ENCODE peak calls at places on chromosome 3, in five cellular contexts. E is A549, O is GM12878, C is HepG2, P is endothelial cell of umbilical vein. S is an unnamed sample.

GRCh38 chr3:114336122-114336697 is 42.4 kb downstream of the TIGIT start:
- DNase-seq in E (no peak), O (no peak), C (no peak), P (peak), S (no peak)

GRCh38 chr3:192449036-192449435 is 278.3 kb downstream of the FGF12 start:
- DNase-seq in E (no peak), O (no peak), C (no peak), P (no peak), S (peak)

GRCh38 chr3:50542177-50543034 is 25.1 kb downstream of the C3orf18 start:
- DNase-seq in E (peak), O (no peak), C (peak), P (peak), S (peak)

GRCh38 chr3:53884623-53885022 is 2.7 kb upstream of the ACTR8 start:
- DNase-seq in E (no peak), O (no peak), C (no peak), P (no peak), S (no peak)

GRCh38 chr3:137845666-137846065 is 81.6 kb downstream of the SOX14 start:
- DNase-seq in E (no peak), O (no peak), C (no peak), P (no peak), S (no peak)

GRCh38 chr3:52650437-52650836 is 35.3 kb downstream of the PBRM1 start:
- DNase-seq in E (no peak), O (no peak), C (no peak), P (no peak), S (no peak)

GRCh38 chr3:183477801-183478456 is 49.5 kb upstream of the MCF2L2 start:
- DNase-seq in E (no peak), O (no peak), C (no peak), P (no peak), S (no peak)

GRCh38 chr3:34394978-34395748 is 596.7 kb downstream of the PDCD6IP start:
- DNase-seq in E (no peak), O (no peak), C (no peak), P (no peak), S (no peak)

GRCh38 chr3:120864541-120864940 is 43.5 kb upstream of the STXBP5L start:
- DNase-seq in E (no peak), O (no peak), C (no peak), P (no peak), S (no peak)

GRCh38 chr3:196997311-196997710 is 28.7 kb upstream of the PIGZ start:
- DNase-seq in E (no peak), O (no peak), C (no peak), P (no peak), S (no peak)

GRCh38 chr3:65348596-65348995 is 660.8 kb upstream of the ADAMTS9 start:
- DNase-seq in E (peak), O (no peak), C (no peak), P (no peak), S (no peak)

GRCh38 chr3:146339262-146339808 is 88.4 kb upstream of the PLSCR4 start:
- DNase-seq in E (no peak), O (no peak), C (no peak), P (no peak), S (no peak)

GRCh38 chr3:31968391-31968926 is 12.6 kb downstream of the OSBPL10 start:
- DNase-seq in E (peak), O (no peak), C (no peak), P (peak), S (no peak)

GRCh38 chr3:67377299-67377698 is 277.1 kb downstream of the SUCLG2 start:
- DNase-seq in E (no peak), O (no peak), C (no peak), P (no peak), S (no peak)

GRCh38 chr3:36933540-36934296 is 11.1 kb downstream of the TRANK1 start:
- DNase-seq in E (no peak), O (no peak), C (no peak), P (no peak), S (no peak)

DNA sequence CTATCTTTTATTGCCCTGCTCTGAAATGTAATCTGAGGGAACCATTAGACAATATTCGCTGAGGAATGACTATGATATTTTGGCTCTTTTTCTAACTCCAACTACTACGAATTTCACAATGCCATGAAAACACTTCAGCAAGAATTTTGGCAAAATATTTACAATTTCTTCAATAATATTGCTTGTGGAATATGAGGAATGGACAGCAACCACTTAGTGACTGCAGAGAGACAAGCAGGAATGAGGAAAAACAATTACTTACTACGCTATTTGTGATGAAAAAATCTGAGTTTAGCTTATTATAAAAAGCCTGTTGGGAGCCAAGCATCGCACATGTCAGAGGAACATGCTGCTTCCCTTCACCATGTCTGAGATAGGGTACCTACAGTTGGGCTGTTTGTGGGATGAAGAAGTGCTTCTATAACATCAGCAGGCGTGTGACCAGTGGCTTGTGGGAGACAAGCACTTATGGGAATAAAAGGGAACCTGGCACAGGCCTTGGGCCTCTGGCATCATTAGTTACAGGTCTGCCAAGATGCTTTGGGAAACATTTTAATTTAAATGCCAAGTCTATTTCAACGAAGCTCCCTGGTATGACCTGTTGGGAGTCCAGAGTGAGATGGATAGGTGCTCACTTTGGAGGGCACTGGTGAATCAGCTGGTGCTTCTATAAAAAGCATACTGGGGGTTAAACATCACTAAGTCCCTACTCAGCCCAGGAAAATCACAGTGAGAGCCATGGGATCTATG is 2.7 kb upstream of the PLCL2 start:
- DNase-seq in E (no peak), O (no peak), C (no peak), P (no peak), S (no peak)
- TF ChIP-seq MYC in E (no peak), O (no peak), C (no peak), P (no peak), S (no peak)

DNA sequence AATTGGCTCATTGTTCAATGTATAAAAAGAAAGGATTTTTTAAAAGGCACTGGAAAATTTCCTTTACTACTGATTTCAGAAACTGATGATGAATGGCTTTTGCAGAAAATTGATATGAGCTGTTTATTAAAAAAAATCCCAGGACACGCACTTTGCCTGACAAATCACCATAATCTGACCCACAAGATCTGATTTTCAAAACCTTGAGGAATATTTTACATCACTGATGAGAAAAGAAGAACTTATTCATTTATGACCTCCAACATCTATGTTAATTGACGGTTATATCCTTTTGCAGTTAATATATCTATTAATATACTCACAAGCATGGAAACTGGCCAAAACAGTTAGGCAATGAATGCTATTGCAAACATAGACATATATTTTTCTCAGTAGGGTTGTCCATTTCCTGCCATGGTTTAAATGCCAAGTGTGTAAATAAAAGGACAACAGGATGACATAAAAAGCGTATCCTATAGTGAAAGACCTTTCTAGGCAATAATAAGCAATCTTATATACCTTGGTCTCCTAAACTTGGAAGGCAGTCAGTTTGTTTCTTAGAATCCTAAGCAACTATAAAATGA is 109.7 kb upstream of the SLC7A14 start:
- DNase-seq in E (no peak), O (no peak), C (no peak), P (no peak), S (no peak)
- TF ChIP-seq MAX in E (no peak), O (no peak), C (no peak), P (no peak), S (no peak)

GRCh38 chr3:134345202-134345601 is 29.0 kb downstream of the AMOTL2 start:
- DNase-seq in E (no peak), O (no peak), C (no peak), P (no peak), S (no peak)
- TF ChIP-seq MYC in E (no peak), O (no peak), C (no peak), P (no peak), S (no peak)

DNA sequence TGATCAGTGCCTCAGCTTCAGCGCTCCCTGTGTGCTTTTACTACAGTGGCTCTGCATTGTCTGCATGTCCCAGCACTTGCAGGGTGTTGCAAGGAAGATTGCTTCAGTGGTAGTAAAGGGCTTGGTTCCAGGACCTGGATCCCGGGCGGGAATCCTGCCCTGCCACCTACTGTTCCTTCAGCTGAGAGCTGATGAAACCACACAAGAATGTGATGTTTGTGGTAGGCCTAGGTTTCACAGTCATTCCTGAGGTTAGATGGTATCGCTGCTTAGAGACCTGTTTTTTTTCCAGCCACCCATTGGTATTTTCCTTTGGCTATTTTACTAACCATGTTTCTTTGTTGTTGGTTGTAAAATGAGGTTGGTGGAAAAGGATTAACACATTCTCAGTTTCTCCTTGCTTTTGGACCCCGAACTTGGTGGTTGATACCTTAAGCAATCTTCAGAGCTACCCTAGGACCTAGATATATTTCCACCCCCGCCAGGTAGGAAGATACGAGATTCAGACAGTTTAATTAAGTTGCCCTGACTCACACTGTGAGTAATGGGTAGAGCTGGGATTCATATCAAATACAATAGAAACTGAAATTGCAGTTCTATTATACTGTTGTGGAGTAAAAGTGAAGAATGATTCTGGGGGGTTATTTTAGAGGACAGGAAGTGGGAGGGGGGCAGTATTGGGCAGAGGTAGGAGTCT is 11.4 kb downstream of the GPR87 start:
- DNase-seq in E (peak), O (no peak), C (peak), P (no peak), S (no peak)
- TF ChIP-seq MAX in E (peak), O (no peak), C (no peak), P (no peak), S (no peak)

DNA sequence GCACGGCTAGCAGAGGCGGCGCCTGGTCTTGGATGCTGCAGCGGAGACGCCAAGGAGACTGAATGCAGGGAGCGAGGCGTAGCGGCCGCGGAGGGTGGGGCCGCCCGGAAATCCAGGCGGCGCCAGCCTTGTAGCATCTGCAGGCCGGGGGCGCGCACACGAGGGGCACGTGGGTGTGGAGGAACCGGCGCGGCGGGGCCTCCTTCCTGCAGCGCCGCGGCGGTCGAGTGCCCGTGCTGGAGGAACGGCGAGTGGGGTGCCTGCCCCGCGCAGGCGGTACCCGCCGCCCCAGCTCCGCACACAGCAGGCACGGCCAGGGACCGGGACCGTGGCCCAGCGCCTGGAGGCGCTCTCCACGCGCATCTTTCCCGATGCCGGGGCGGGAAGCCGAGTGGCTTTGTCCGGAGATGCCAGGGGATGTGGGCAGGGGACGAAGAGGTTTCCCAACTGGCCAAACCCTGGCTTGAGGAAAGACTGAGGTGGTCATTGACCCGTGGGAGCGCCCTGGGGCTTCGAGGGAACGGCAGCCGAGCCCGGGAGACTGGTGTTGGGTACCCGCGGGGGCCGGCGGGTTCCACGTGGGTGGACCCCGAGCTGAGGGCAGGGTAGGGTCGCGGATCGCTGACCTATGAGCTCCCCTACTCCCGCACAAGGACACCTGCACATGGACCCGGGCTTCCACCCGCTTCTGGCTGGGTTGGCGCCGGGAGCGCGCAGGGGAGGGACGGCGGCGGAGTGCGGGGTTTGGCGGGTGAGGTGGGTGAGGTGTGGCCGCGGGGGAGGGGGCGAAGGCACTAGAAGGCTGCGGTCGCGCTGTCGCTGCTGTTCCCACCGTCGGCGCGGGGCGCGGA is 246.4 kb upstream of the TOPAZ1 start:
- DNase-seq in E (peak), O (no peak), C (no peak), P (no peak), S (no peak)
- TF ChIP-seq MYC in E (peak), O (no peak), C (no peak), P (no peak), S (no peak)

DNA sequence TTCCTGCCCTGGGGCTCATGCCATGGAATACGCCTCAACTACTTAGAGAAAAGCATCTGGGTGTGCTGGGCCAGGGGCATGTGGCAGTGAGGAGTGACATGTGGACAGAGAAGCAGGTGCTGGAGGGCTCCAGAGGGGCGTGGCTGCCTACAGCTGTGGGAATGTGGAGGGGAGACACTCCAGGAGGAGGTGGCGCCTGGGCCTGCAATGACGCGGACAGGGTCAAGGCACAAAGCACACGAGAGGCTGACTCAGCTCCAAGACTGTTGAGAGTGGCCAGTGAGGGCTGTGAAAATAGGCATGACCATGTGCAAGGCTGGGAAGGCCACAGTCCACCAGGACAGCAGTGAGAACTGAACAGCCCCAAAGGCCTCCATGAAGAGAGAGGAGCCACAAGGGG is 48.5 kb downstream of the PTH1R start:
- DNase-seq in E (peak), O (no peak), C (no peak), P (peak), S (no peak)
- TF ChIP-seq MAX in E (no peak), O (no peak), C (no peak), P (no peak), S (no peak)

DNA sequence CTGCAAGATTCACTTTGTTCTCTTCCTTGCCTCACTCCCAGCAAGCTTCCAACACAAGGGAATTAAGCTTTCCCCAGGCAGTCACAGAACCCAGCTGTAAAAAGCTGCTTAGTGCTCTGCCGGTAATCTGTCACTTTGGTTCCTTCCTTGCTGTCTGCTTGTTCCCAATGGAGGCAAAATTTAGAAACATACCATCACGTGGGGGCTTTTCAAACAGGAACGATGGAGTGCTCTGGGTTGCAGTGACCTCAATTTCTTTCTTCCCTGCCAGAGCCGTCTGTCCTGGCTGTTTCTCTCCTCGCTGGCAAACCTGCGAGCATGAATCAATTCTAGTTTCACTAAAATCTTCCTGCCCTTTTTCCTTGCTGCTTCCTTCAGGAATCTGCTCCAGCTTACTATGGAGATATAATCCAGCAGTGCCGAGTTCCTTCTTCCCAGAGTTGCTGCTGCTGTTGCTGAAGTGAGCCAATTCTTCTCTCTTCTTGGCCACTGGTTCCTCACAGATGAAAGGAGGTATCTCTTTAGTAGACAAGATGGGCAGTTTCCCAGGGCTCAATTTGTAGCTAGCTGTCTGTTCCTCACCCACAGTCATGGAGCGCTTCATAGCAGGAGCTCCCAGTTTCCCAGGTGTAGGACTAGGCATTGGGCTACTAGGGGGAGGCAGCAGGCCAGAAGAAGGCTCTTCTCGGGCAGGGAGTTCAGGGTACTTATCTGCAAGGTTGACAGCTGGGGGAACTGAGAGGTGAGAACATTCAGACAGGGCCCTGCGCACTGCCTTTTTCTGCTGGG is 88.1 kb downstream of the DHX30 start:
- DNase-seq in E (no peak), O (no peak), C (no peak), P (no peak), S (no peak)
- TF ChIP-seq MYC in E (no peak), O (no peak), C (no peak), P (no peak), S (no peak)

GRCh38 chr3:9229886-9230285 is 19.6 kb downstream of the SRGAP3 start:
- DNase-seq in E (no peak), O (no peak), C (no peak), P (no peak), S (no peak)
- TF ChIP-seq MAX in E (no peak), O (no peak), C (no peak), P (no peak), S (no peak)

S was measured in NB4.